ENCODE peak calls at places on chromosomes 16 and 17, in five cellular contexts. J is AG10803, D is IMR-90, O is colonic mucosa, S is left ventricle myocardium inferior. R is an unnamed sample.

GRCh38 chr17:78583091-78583490 is 5.9 kb upstream of the DNAH17 start:
- DNase-seq in J (no peak), D (no peak), O (no peak), S (no peak), R (peak; percentile 20)

GRCh38 chr17:21239680-21240374 is 13.4 kb downstream of the NATD1 start:
- DNase-seq in J (peak; percentile 44), D (peak; percentile 28), O (no peak), S (no peak), R (no peak)

GRCh38 chr17:56319531-56319930 is 166.3 kb downstream of the ANKFN1 start:
- DNase-seq in J (peak; percentile 70), D (peak; percentile 70), O (no peak), S (no peak), R (peak; percentile 21)

GRCh38 chr16:65598626-65599025 is 476.8 kb upstream of the CDH11 start:
- DNase-seq in J (no peak), D (no peak), O (no peak), S (no peak), R (no peak)

GRCh38 chr17:74432484-74433391 is 850 bp downstream of the GPRC5C start:
- DNase-seq in J (no peak), D (no peak), O (no peak), S (no peak), R (no peak)

GRCh38 chr17:34146440-34147043 is 108.5 kb upstream of the CCL2 start:
- DNase-seq in J (no peak), D (no peak), O (peak; percentile 72), S (peak; percentile 48), R (no peak)

GRCh38 chr16:84058664-84059063 is 16.1 kb upstream of the SLC38A8 start:
- DNase-seq in J (no peak), D (no peak), O (no peak), S (peak; percentile 76), R (no peak)

GRCh38 chr17:74268554-74268953 is 5.5 kb upstream of the DNAI2 start:
- DNase-seq in J (no peak), D (no peak), O (no peak), S (no peak), R (no peak)

GRCh38 chr16:1019234-1019933 is 37.8 kb downstream of the SOX8 start:
- DNase-seq in J (peak; percentile 69), D (peak; percentile 4), O (no peak), S (peak; percentile 65), R (peak; percentile 91)

GRCh38 chr17:55433629-55434422 is 12.2 kb upstream of the MMD start:
- DNase-seq in J (peak; percentile 93), D (peak; percentile 96), O (peak; percentile 73), S (no peak), R (peak; percentile 93)

GRCh38 chr17:82804442-82805191 is 35.2 kb downstream of the ZNF750 start:
- DNase-seq in J (no peak), D (peak; percentile 41), O (peak; percentile 37), S (peak; percentile 86), R (no peak)

GRCh38 chr16:11835309-11835708 is 16.0 kb downstream of the RSL1D1 start:
- DNase-seq in J (no peak), D (no peak), O (no peak), S (no peak), R (no peak)

GRCh38 chr17:8173056-8173870 is 2.9 kb downstream of the TMEM107 start:
- DNase-seq in J (peak; percentile 95), D (peak; percentile 99), O (peak; percentile 85), S (peak; percentile 67), R (peak; percentile 91)

GRCh38 chr16:4309833-4310266 is 6.0 kb upstream of the GLIS2 start:
- DNase-seq in J (peak; percentile 55), D (peak; percentile 93), O (peak; percentile 62), S (peak; percentile 54), R (peak; percentile 89)

GRCh38 chr17:74870512-74870911 is 2.3 kb downstream of the FDXR start:
- DNase-seq in J (peak; percentile 78), D (peak; percentile 70), O (no peak), S (no peak), R (peak; percentile 67)

GRCh38 chr17:73371285-73371684 is 59.5 kb upstream of the CDC42EP4 start:
- DNase-seq in J (peak; percentile 88), D (peak; percentile 92), O (no peak), S (no peak), R (peak; percentile 77)

GRCh38 chr17:77227461-77228223 is 86.9 kb downstream of the SEC14L1 start:
- DNase-seq in J (no peak), D (no peak), O (no peak), S (no peak), R (no peak)

GRCh38 chr16:89557230-89557935 is 3.1 kb upstream of the RPL13 start:
- DNase-seq in J (peak; percentile 61), D (peak; percentile 80), O (peak; percentile 89), S (peak; percentile 82), R (peak; percentile 65)

GRCh38 chr17:72624652-72625051 is 467.8 kb downstream of the SLC39A11 start:
- DNase-seq in J (no peak), D (no peak), O (no peak), S (no peak), R (no peak)

GRCh38 chr16:9441021-9441420 is 349.6 kb downstream of the HAPSTR1 start:
- DNase-seq in J (no peak), D (no peak), O (peak; percentile 42), S (no peak), R (no peak)

GRCh38 chr17:58282442-58282841 is 1.7 kb upstream of the MPO start:
- DNase-seq in J (no peak), D (no peak), O (no peak), S (no peak), R (no peak)

GRCh38 chr17:53150101-53150698 is 672.5 kb upstream of the KIF2B start:
- DNase-seq in J (no peak), D (no peak), O (no peak), S (no peak), R (no peak)

GRCh38 chr17:31339906-31340661 is 18.7 kb upstream of the EVI2A start:
- DNase-seq in J (peak; percentile 65), D (peak; percentile 90), O (no peak), S (no peak), R (peak; percentile 52)

GRCh38 chr17:19237389-19238166 is 412 bp downstream of the EPN2 start:
- DNase-seq in J (no peak), D (no peak), O (peak; percentile 47), S (peak; percentile 37), R (no peak)

GRCh38 chr17:51103451-51103850 is 17.2 kb downstream of the SPAG9 start:
- DNase-seq in J (no peak), D (no peak), O (no peak), S (no peak), R (no peak)

GRCh38 chr17:75159196-75160031 is 5.1 kb upstream of the JPT1 start:
- DNase-seq in J (no peak), D (peak; percentile 78), O (no peak), S (no peak), R (peak; percentile 74)

GRCh38 chr16:88857728-88858339 is 907 bp downstream of the TRAPPC2L start:
- DNase-seq in J (peak; percentile 72), D (peak; percentile 72), O (peak; percentile 87), S (peak; percentile 80), R (peak; percentile 93)

DNA sequence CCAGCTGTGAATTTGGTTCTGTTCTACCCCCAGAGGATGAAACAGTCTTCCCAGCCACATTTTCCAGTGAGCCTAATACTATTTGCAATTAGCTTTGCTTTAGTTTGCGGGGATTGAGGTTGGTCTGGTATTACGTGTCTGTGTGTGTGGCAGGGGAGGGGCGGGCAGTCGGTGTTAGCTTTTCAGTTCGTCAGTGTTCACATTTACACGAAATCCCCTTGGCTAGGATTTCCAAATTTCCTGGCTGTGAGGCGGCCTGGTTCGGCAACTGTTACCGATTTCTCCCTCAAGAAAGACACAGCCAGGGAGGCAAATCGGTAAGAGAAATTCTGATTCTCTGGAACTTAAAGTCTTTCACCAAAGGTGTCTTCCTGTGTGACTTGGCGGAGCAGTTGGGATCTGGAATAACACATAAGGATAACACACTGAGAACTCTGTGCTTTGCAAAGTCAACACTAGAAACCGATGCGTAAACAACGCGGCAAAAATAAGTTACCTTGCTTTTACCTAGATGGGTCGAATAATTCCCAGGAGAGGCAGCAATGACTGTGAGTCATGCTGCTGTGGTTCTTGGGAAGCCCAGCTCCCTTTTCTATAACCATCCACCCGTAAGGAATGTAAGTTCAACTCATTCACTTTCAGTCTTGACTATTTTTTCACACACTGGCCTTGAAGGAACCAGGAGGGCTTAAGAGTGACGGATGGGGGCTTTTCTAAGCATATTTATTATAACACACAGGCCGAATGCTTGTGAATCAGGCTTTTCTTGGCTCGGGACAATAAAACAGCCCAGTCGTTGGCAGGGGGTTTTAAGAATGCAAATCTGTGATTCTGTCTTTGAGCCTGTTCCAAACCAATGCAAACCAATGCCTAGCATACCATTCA is 24.3 kb downstream of the GPRC5B start:
- DNase-seq in J (peak; percentile 21), D (peak; percentile 81), O (no peak), S (no peak), R (no peak)
- H3K4me3 ChIP-seq in J (no peak overlapping the region), D (no peak overlapping the region), O (no peak overlapping the region), S (no peak overlapping the region), R (no peak overlapping the region)

GRCh38 chr16:64254443-64255367 is 867.2 kb downstream of the CDH11 start:
- DNase-seq in J (no peak), D (no peak), O (no peak), S (no peak), R (no peak)
- TF ChIP-seq CTCF in J (no peak), D (no peak), O (no peak), S (no peak), R (no peak)

GRCh38 chr17:80565347-80566053 is 20.9 kb downstream of the RPTOR start:
- DNase-seq in J (no peak), D (no peak), O (no peak), S (no peak), R (no peak)

GRCh38 chr17:80558046-80558445 is 13.4 kb downstream of the RPTOR start:
- DNase-seq in J (no peak), D (no peak), O (no peak), S (no peak), R (no peak)

GRCh38 chr17:80564545-80564944 is 19.9 kb downstream of the RPTOR start:
- DNase-seq in J (no peak), D (no peak), O (no peak), S (no peak), R (no peak)

GRCh38 chr17:80559688-80560290 is 15.2 kb downstream of the RPTOR start:
- DNase-seq in J (peak; percentile 25), D (peak; percentile 88), O (no peak), S (no peak), R (peak; percentile 56)

GRCh38 chr17:80561541-80562114 is 17.0 kb downstream of the RPTOR start:
- DNase-seq in J (no peak), D (no peak), O (no peak), S (no peak), R (peak; percentile 20)
- H3K4me3 ChIP-seq in J (no peak overlapping the region), D (no peak overlapping the region), O (no peak overlapping the region), S (no peak overlapping the region), R (no peak overlapping the region)

GRCh38 chr17:49553676-49554335 is 21.9 kb upstream of the NXPH3 start:
- DNase-seq in J (no peak), D (no peak), O (no peak), S (no peak), R (no peak)
- TF ChIP-seq CTCF in J (no peak), D (no peak), O (no peak), S (no peak), R (no peak)

GRCh38 chr17:17628388-17629008 is 37.0 kb upstream of the PEMT start:
- DNase-seq in J (no peak), D (no peak), O (peak; percentile 55), S (no peak), R (no peak)
- H3K4me3 ChIP-seq in J (no peak overlapping the region), D (no peak overlapping the region), O (no peak overlapping the region), S (no peak overlapping the region), R (peak overlapping the region; percentile 32)